ENCODE peak calls at places on chromosomes 12 and 14, in six cellular contexts. Q is activated naive CD4-positive, alpha-beta T cell; C is AG04450; X is C1 segment of cervical spinal cord; F is activated T-cell treated with anti-CD3 and anti-CD28 coated beads, Interleukin-2, amount 50 U/mL, for 24 hours; P is H7. B is an unnamed sample.

GRCh38 chr12:46763230-46763629 is 62.6 kb downstream of the SLC38A4 start:
- DNase-seq in P (no peak), F (no peak), X (no peak), C (no peak), Q (no peak), B (no peak)

GRCh38 chr14:53411110-53411509 is 258.0 kb upstream of the DDHD1 start:
- DNase-seq in F (no peak), C (peak), Q (no peak), X (no peak), P (no peak), B (no peak)

GRCh38 chr14:91829511-91829910 is 37.8 kb downstream of the TC2N start:
- DNase-seq in Q (no peak), F (no peak), P (no peak), X (no peak), C (no peak), B (no peak)

GRCh38 chr12:47419500-47419899 is 286.3 kb downstream of the RPAP3 start:
- DNase-seq in X (no peak), C (no peak), F (no peak), P (no peak), Q (no peak), B (no peak)

GRCh38 chr14:75454963-75455546 is 27.2 kb downstream of the JDP2 start:
- DNase-seq in Q (no peak), C (no peak), X (no peak), P (no peak), F (no peak), B (no peak)

GRCh38 chr14:102835959-102836358 is 58.7 kb downstream of the TRAF3 start:
- DNase-seq in Q (no peak), X (no peak), F (no peak), C (no peak), P (no peak), B (no peak)

GRCh38 chr12:53505086-53505485 is 2.2 kb downstream of the NPFF start:
- DNase-seq in C (no peak), Q (no peak), P (no peak), F (no peak), X (peak), B (no peak)

GRCh38 chr12:21330682-21331253 is 3.9 kb downstream of the SLCO1A2 start:
- DNase-seq in Q (no peak), C (no peak), P (no peak), X (no peak), F (no peak), B (no peak)

GRCh38 chr12:67025543-67026114 is 243.5 kb upstream of the CAND1 start:
- DNase-seq in X (no peak), P (peak), C (no peak), F (peak), Q (peak), B (peak)

GRCh38 chr14:89349196-89350008 is 67.6 kb downstream of the FOXN3 start:
- DNase-seq in C (no peak), X (peak), F (no peak), P (peak), Q (no peak), B (no peak)

GRCh38 chr12:98840325-98840724 is 195.2 kb downstream of the APAF1 start:
- DNase-seq in F (no peak), X (no peak), P (no peak), C (no peak), Q (no peak), B (no peak)

GRCh38 chr12:54222609-54223008 is 33.8 kb upstream of the SMUG1 start:
- DNase-seq in X (no peak), Q (no peak), P (no peak), C (peak), F (no peak), B (no peak)

GRCh38 chr14:96698846-96699543 is 98.2 kb upstream of the VRK1 start:
- DNase-seq in F (no peak), Q (no peak), X (no peak), C (no peak), P (no peak), B (no peak)

GRCh38 chr12:16520328-16520727 is 85.6 kb downstream of the LMO3 start:
- DNase-seq in Q (no peak), X (no peak), C (no peak), P (no peak), F (no peak), B (no peak)

GRCh38 chr12:27342551-27342950 is 9.9 kb downstream of the BMAL2 start:
- DNase-seq in Q (no peak), C (no peak), F (no peak), P (no peak), X (no peak), B (no peak)

B was measured in activated gamma-delta T cell treated with anti-CD3 and anti-CD28 coated beads, Interleukin-2, amount 50 U/mL, for 16 hours.